ENCODE peak calls at places on chromosomes 1 and 21, in nine cellular contexts. R, Q, I, Z, G, P, E, Y and T are unnamed samples.

GRCh38 chr1:82778612-82779011 is 977.9 kb downstream of the ADGRL2 start:
- DNase-seq in R (peak; percentile 8), Q (peak; percentile 17), I (no peak), Z (no peak), G (peak; percentile 24), P (no peak), E (no peak), Y (no peak), T (no peak)

GRCh38 chr1:198125995-198126758 is 30.6 kb upstream of the NEK7 start:
- DNase-seq in R (peak; percentile 72), Q (peak; percentile 80), I (peak; percentile 26), Z (no peak), G (peak; percentile 91), P (no peak), E (no peak), Y (no peak), T (no peak)

GRCh38 chr1:156746716-156747631 is 4.5 kb downstream of the HDGF start:
- DNase-seq in R (peak; percentile 95), Q (peak; percentile 77), I (peak; percentile 92), Z (peak; percentile 97), G (peak; percentile 93), P (peak; percentile 96), E (peak; percentile 46), Y (peak; percentile 77), T (peak; percentile 76)

GRCh38 chr1:30809514-30810263 is 52.1 kb upstream of the LAPTM5 start:
- DNase-seq in R (peak; percentile 86), Q (peak; percentile 52), I (peak; percentile 65), Z (no peak), G (peak; percentile 45), P (no peak), E (no peak), Y (no peak), T (peak; percentile 71)

GRCh38 chr1:53614231-53615021 is 124.5 kb downstream of the GLIS1 start:
- DNase-seq in R (no peak), Q (no peak), I (no peak), Z (peak; percentile 23), G (no peak), P (no peak), E (no peak), Y (no peak), T (no peak)

GRCh38 chr1:3352084-3352951 is 102.1 kb upstream of the ARHGEF16 start:
- DNase-seq in R (peak; percentile 82), Q (no peak), I (no peak), Z (peak; percentile 93), G (no peak), P (no peak), E (no peak), Y (no peak), T (no peak)

GRCh38 chr1:59308839-59309238 is 11.9 kb downstream of the FGGY start:
- DNase-seq in R (no peak), Q (no peak), I (no peak), Z (no peak), G (no peak), P (no peak), E (no peak), Y (no peak), T (no peak)

GRCh38 chr1:24912359-24913273 is 17.5 kb downstream of the RUNX3 start:
- DNase-seq in R (no peak), Q (no peak), I (no peak), Z (no peak), G (no peak), P (no peak), E (peak; percentile 61), Y (no peak), T (no peak)

GRCh38 chr1:9473032-9473792 is 66.1 kb upstream of the SLC25A33 start:
- DNase-seq in R (peak; percentile 94), Q (peak; percentile 24), I (peak; percentile 98), Z (peak; percentile 87), G (peak; percentile 86), P (peak; percentile 65), E (no peak), Y (no peak), T (peak; percentile 79)

GRCh38 chr1:57285979-57286378 is 137.9 kb downstream of the DAB1 start:
- DNase-seq in R (no peak), Q (no peak), I (no peak), Z (no peak), G (no peak), P (no peak), E (no peak), Y (no peak), T (no peak)

GRCh38 chr1:101122452-101123166 is 97.0 kb upstream of the DPH5 start:
- DNase-seq in R (no peak), Q (no peak), I (no peak), Z (no peak), G (no peak), P (no peak), E (no peak), Y (peak; percentile 78), T (no peak)

GRCh38 chr21:38244407-38244787 is 12.4 kb upstream of the KCNJ15 start:
- DNase-seq in R (no peak), Q (no peak), I (no peak), Z (no peak), G (no peak), P (no peak), E (no peak), Y (no peak), T (no peak)

GRCh38 chr1:7770620-7770938 is 517 bp upstream of the VAMP3 start:
- DNase-seq in R (no peak), Q (no peak), I (no peak), Z (no peak), G (no peak), P (no peak), E (no peak), Y (no peak), T (no peak)

GRCh38 chr21:46027855-46028493 is 46.4 kb downstream of the COL6A1 start:
- DNase-seq in R (no peak), Q (no peak), I (no peak), Z (peak; percentile 69), G (no peak), P (no peak), E (no peak), Y (no peak), T (peak; percentile 58)

GRCh38 chr1:27963393-27963792 is 3.6 kb downstream of the XKR8 start:
- DNase-seq in R (no peak), Q (no peak), I (no peak), Z (no peak), G (no peak), P (no peak), E (no peak), Y (no peak), T (no peak)

GRCh38 chr1:98452162-98452561 is 209.4 kb upstream of the SNX7 start:
- DNase-seq in R (no peak), Q (no peak), I (no peak), Z (no peak), G (no peak), P (no peak), E (no peak), Y (no peak), T (no peak)

GRCh38 chr1:29912413-29912812 is 676.1 kb downstream of the PTPRU start:
- DNase-seq in R (peak; percentile 53), Q (peak; percentile 6), I (no peak), Z (peak; percentile 64), G (peak; percentile 53), P (no peak), E (no peak), Y (peak; percentile 15), T (peak; percentile 24)

GRCh38 chr1:61975621-61976020 is 219.0 kb upstream of the L1TD1 start:
- DNase-seq in R (no peak), Q (no peak), I (no peak), Z (no peak), G (no peak), P (no peak), E (no peak), Y (no peak), T (no peak)

GRCh38 chr1:57138432-57139078 is 172.7 kb upstream of the C8B start:
- DNase-seq in R (no peak), Q (no peak), I (no peak), Z (no peak), G (no peak), P (no peak), E (no peak), Y (no peak), T (no peak)

GRCh38 chr1:3168678-3169077 is 99.7 kb downstream of the PRDM16 start:
- DNase-seq in R (no peak), Q (no peak), I (no peak), Z (no peak), G (no peak), P (no peak), E (no peak), Y (no peak), T (no peak)

GRCh38 chr1:115040501-115040900 is 10.9 kb downstream of the TSHB start:
- DNase-seq in R (no peak), Q (no peak), I (no peak), Z (no peak), G (no peak), P (no peak), E (no peak), Y (no peak), T (no peak)
- TF ChIP-seq CTCF in R (peak; percentile 6), Q (no peak), I (no peak), Z (no peak), G (peak; percentile 7), P (no peak), E (no peak), Y (no peak), T (no peak)

GRCh38 chr21:15552914-15553491 is 176.8 kb upstream of the USP25 start:
- DNase-seq in R (no peak), Q (no peak), I (peak; percentile 15), Z (no peak), G (peak; percentile 41), P (no peak), E (no peak), Y (no peak), T (no peak)
- TF ChIP-seq CTCF in R (peak; percentile 56), Q (peak; percentile 20), I (peak; percentile 38), Z (peak; percentile 46), G (peak; percentile 40), P (peak; percentile 13), E (peak; percentile 39), Y (peak; percentile 9), T (peak; percentile 46)

DNA sequence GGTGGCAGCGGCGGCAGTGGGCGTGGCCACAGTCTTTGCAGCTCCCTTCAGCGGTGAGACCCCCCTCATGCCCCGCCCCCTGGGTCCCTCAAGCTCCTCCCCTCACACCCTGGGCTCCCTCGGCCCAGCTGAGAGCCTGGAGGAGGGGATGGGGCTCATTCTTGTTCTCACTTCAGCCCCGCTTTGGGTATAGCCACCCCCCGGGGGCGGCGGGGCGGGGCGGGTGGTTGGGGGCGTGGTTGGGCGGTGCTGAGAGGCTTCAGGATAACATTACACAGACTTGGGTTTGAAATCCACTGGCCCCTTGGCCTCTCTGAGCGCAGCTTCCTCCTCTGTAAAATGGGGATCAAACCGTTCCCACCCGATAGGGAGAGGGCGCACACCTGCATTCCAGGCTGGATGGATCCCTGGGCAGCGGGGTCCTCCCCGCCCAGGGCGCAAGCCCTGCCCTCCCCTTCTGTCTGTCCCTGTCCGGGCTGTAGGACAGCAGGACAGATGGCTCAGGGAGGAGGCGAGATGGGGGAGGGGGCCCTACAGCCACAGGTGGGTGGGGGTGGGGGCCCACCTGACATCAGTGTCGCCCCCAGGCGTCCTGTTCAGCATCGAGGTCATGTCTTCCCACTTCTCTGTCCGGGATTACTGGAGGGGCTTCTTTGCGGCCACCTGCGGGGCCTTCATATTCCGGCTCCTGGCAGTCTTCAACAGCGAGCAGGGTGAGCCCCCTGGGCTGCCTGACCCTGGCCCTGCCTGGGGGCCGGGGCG is 5.1 kb downstream of the CLCNKA start:
- DNase-seq in R (no peak), Q (peak; percentile 13), I (no peak), Z (no peak), G (no peak), P (no peak), E (no peak), Y (no peak), T (no peak)
- TF ChIP-seq CTCF in R (no peak), Q (no peak), I (no peak), Z (no peak), G (no peak), P (no peak), E (no peak), Y (no peak), T (no peak)

GRCh38 chr21:27466175-27466574 is 499.3 kb upstream of the ADAMTS5 start:
- DNase-seq in R (no peak), Q (no peak), I (no peak), Z (no peak), G (no peak), P (no peak), E (no peak), Y (peak; percentile 1), T (no peak)
- TF ChIP-seq CTCF in R (peak; percentile 4), Q (no peak), I (no peak), Z (no peak), G (no peak), P (no peak), E (no peak), Y (no peak), T (no peak)